ENCODE peak calls at places on chromosomes 1 and 21, in seven cellular contexts. P, C, S, U, V, I and J are unnamed samples.

GRCh38 chr1:109787211-109787844 is 23.6 kb upstream of the EPS8L3 start:
- DNase-seq in P (no peak), U (no peak), V (peak), C (peak), I (peak), S (no peak), J (no peak)

GRCh38 chr1:160981584-160982411 is 27.2 kb upstream of the ITLN2 start:
- DNase-seq in V (no peak), P (no peak), I (no peak), S (no peak), U (no peak), C (no peak), J (no peak)

GRCh38 chr1:29690156-29690555 is 453.8 kb downstream of the PTPRU start:
- DNase-seq in I (no peak), P (no peak), C (no peak), U (no peak), S (no peak), V (no peak), J (no peak)

GRCh38 chr1:175733762-175734161 is 9.6 kb downstream of the TNR start:
- DNase-seq in V (no peak), P (no peak), C (no peak), S (no peak), I (no peak), U (no peak), J (no peak)

GRCh38 chr21:39715804-39716397 is 29.1 kb upstream of the IGSF5 start:
- DNase-seq in C (peak), I (peak), U (peak), S (peak), P (no peak), V (no peak), J (no peak)

GRCh38 chr1:35573776-35574654 is 901 bp downstream of the TFAP2E start:
- DNase-seq in U (no peak), C (no peak), P (no peak), I (no peak), V (peak), S (no peak), J (no peak)

GRCh38 chr1:160083968-160084770 is 2.8 kb downstream of the KCNJ9 start:
- DNase-seq in I (no peak), S (no peak), C (peak), P (no peak), U (no peak), V (peak), J (no peak)

GRCh38 chr1:83942914-83943313 is 56.0 kb downstream of the TTLL7 start:
- DNase-seq in I (peak), C (no peak), P (no peak), U (no peak), V (no peak), S (no peak), J (no peak)

GRCh38 chr1:161177112-161177935 is at the start of gene B4GALT3:
- DNase-seq in C (peak), P (peak), U (no peak), I (peak), S (peak), V (peak), J (peak)

GRCh38 chr1:174726167-174726879 is 273.4 kb upstream of the CACYBP start:
- DNase-seq in C (no peak), U (peak), I (peak), P (no peak), S (no peak), V (no peak), J (no peak)

GRCh38 chr1:248752981-248753525 is 2.5 kb downstream of the LYPD8 start:
- DNase-seq in P (no peak), C (no peak), I (no peak), U (no peak), S (no peak), V (no peak), J (no peak)

GRCh38 chr21:44379991-44380865 is 26.8 kb downstream of the TRPM2 start:
- DNase-seq in V (peak), I (no peak), P (no peak), S (no peak), C (no peak), U (no peak), J (no peak)

GRCh38 chr21:17044696-17045095 is 468.1 kb upstream of the CXADR start:
- DNase-seq in U (no peak), I (no peak), P (no peak), S (no peak), C (no peak), V (no peak), J (no peak)

GRCh38 chr1:90561926-90562325 is 155.2 kb downstream of the BARHL2 start:
- DNase-seq in P (no peak), U (no peak), V (no peak), C (no peak), I (no peak), S (no peak), J (no peak)

GRCh38 chr1:116373451-116374339 is 651 bp downstream of the ATP1A1 start:
- DNase-seq in C (peak), I (no peak), U (no peak), S (peak), V (peak), P (no peak), J (peak)

GRCh38 chr1:85189120-85189519 is 11.7 kb downstream of the SYDE2 start:
- DNase-seq in P (no peak), U (no peak), V (no peak), I (no peak), S (no peak), C (no peak), J (no peak)

GRCh38 chr1:181140398-181140797 is 51.9 kb downstream of the IER5 start:
- DNase-seq in I (peak), S (no peak), U (no peak), P (no peak), V (no peak), C (no peak), J (no peak)

GRCh38 chr1:61851235-61851634 is 109.0 kb downstream of the PATJ start:
- DNase-seq in P (no peak), C (no peak), I (no peak), S (no peak), U (no peak), V (no peak), J (no peak)

GRCh38 chr1:246969621-246970020 is 37.9 kb upstream of the AHCTF1 start:
- DNase-seq in P (no peak), V (no peak), C (no peak), I (no peak), S (no peak), U (no peak), J (no peak)

GRCh38 chr1:94281361-94282142 is 44.2 kb upstream of the ARHGAP29 start:
- DNase-seq in V (no peak), S (no peak), P (no peak), I (no peak), C (no peak), U (no peak), J (no peak)

GRCh38 chr1:162753998-162754585 is 36.4 kb upstream of the HSD17B7 start:
- DNase-seq in S (no peak), U (no peak), C (no peak), P (no peak), I (no peak), V (no peak), J (no peak)

GRCh38 chr21:24023936-24024335 is 1583.3 kb downstream of the MRPL39 start:
- DNase-seq in I (no peak), P (no peak), U (no peak), V (no peak), S (no peak), C (no peak), J (no peak)

GRCh38 chr1:84031928-84032327 is 33.0 kb upstream of the TTLL7 start:
- DNase-seq in S (no peak), U (no peak), I (no peak), C (no peak), P (no peak), V (no peak), J (no peak)

GRCh38 chr1:6423321-6423999 is 1.1 kb upstream of the ESPN start:
- DNase-seq in S (no peak), V (no peak), P (no peak), U (no peak), I (peak), C (no peak), J (no peak)

GRCh38 chr1:155260276-155260675 is 1.9 kb downstream of the SCAMP3 start:
- DNase-seq in P (no peak), I (no peak), C (no peak), U (no peak), V (no peak), S (no peak), J (no peak)

GRCh38 chr21:43613755-43614638 is 45.3 kb downstream of the HSF2BP start:
- DNase-seq in S (no peak), C (no peak), U (no peak), P (no peak), V (no peak), I (no peak), J (no peak)

GRCh38 chr1:45619149-45619921 is 4.5 kb downstream of the CCDC17 start:
- DNase-seq in V (no peak), I (no peak), S (no peak), U (no peak), C (no peak), P (no peak), J (no peak)

GRCh38 chr1:235450886-235451457 is 53.3 kb downstream of the B3GALNT2 start:
- DNase-seq in P (no peak), S (no peak), U (no peak), C (no peak), V (no peak), I (no peak), J (no peak)

GRCh38 chr1:115337633-115338456 is at the start of gene NGF:
- DNase-seq in I (peak), P (no peak), S (no peak), U (peak), V (peak), C (peak), J (peak)